ENCODE peak calls at places on chromosomes 16 and 17, in six cellular contexts. One of them, this sample, is unnamed.
A peak's percentile ranks its signal among the peaks of the same experiment; 100 is the strongest.

GRCh38 chr17:6710317-6710716 is 2.9 kb downstream of the SLC13A5 start:
- DNase-seq in CD4-positive, alpha-beta T cell: no peak
- DNase-seq in upper lobe of left lung: no peak
- DNase-seq in mammary epithelial cell: no peak
- DNase-seq in cardiac muscle cell: no peak
- DNase-seq in heart right ventricle: no peak
- DNase-seq in this sample: no peak

GRCh38 chr16:30778549-30779244 is 8.3 kb downstream of the ZNF629 start:
- DNase-seq in upper lobe of left lung: no peak
- DNase-seq in cardiac muscle cell: peak; percentile 66
- DNase-seq in mammary epithelial cell: no peak
- DNase-seq in CD4-positive, alpha-beta T cell: no peak
- DNase-seq in heart right ventricle: no peak
- DNase-seq in this sample: no peak

GRCh38 chr17:76252040-76252954 is 12.0 kb upstream of the RNF157 start:
- DNase-seq in cardiac muscle cell: peak; percentile 73
- DNase-seq in mammary epithelial cell: peak; percentile 100
- DNase-seq in heart right ventricle: no peak
- DNase-seq in upper lobe of left lung: peak; percentile 87
- DNase-seq in CD4-positive, alpha-beta T cell: no peak
- DNase-seq in this sample: no peak

GRCh38 chr16:67878232-67878631 is 5.4 kb downstream of the EDC4 start:
- DNase-seq in cardiac muscle cell: no peak
- DNase-seq in upper lobe of left lung: no peak
- DNase-seq in mammary epithelial cell: no peak
- DNase-seq in CD4-positive, alpha-beta T cell: no peak
- DNase-seq in heart right ventricle: no peak
- DNase-seq in this sample: no peak

GRCh38 chr17:64028874-64029464 is 8.5 kb upstream of the ICAM2 start:
- DNase-seq in CD4-positive, alpha-beta T cell: peak; percentile 65
- DNase-seq in cardiac muscle cell: peak; percentile 77
- DNase-seq in upper lobe of left lung: peak; percentile 67
- DNase-seq in mammary epithelial cell: peak; percentile 51
- DNase-seq in heart right ventricle: no peak
- DNase-seq in this sample: peak; percentile 53

GRCh38 chr16:87576191-87576590 is 26.1 kb upstream of the JPH3 start:
- DNase-seq in CD4-positive, alpha-beta T cell: no peak
- DNase-seq in mammary epithelial cell: no peak
- DNase-seq in cardiac muscle cell: no peak
- DNase-seq in heart right ventricle: no peak
- DNase-seq in upper lobe of left lung: no peak
- DNase-seq in this sample: no peak

GRCh38 chr17:19712436-19713004 is 3.9 kb downstream of the SLC47A2 start:
- DNase-seq in CD4-positive, alpha-beta T cell: no peak
- DNase-seq in cardiac muscle cell: no peak
- DNase-seq in upper lobe of left lung: no peak
- DNase-seq in heart right ventricle: no peak
- DNase-seq in mammary epithelial cell: no peak
- DNase-seq in this sample: no peak

GRCh38 chr16:31404353-31405064 is 11.4 kb downstream of the ITGAD start:
- DNase-seq in mammary epithelial cell: no peak
- DNase-seq in CD4-positive, alpha-beta T cell: no peak
- DNase-seq in heart right ventricle: no peak
- DNase-seq in cardiac muscle cell: peak; percentile 57
- DNase-seq in upper lobe of left lung: no peak
- DNase-seq in this sample: no peak

GRCh38 chr16:57422026-57422944 is 17.7 kb downstream of the CCL17 start:
- DNase-seq in mammary epithelial cell: peak; percentile 33
- DNase-seq in upper lobe of left lung: no peak
- DNase-seq in cardiac muscle cell: peak; percentile 82
- DNase-seq in heart right ventricle: no peak
- DNase-seq in CD4-positive, alpha-beta T cell: no peak
- DNase-seq in this sample: no peak

GRCh38 chr17:75135452-75135851 is 3.9 kb upstream of the NT5C start:
- DNase-seq in heart right ventricle: no peak
- DNase-seq in mammary epithelial cell: no peak
- DNase-seq in cardiac muscle cell: no peak
- DNase-seq in upper lobe of left lung: no peak
- DNase-seq in CD4-positive, alpha-beta T cell: no peak
- DNase-seq in this sample: no peak

GRCh38 chr17:73641779-73642580 is 2.3 kb downstream of the SDK2 start:
- DNase-seq in upper lobe of left lung: no peak
- DNase-seq in CD4-positive, alpha-beta T cell: no peak
- DNase-seq in cardiac muscle cell: no peak
- DNase-seq in mammary epithelial cell: no peak
- DNase-seq in heart right ventricle: no peak
- DNase-seq in this sample: no peak

GRCh38 chr16:82643936-82644630 is 17.3 kb downstream of the CDH13 start:
- DNase-seq in CD4-positive, alpha-beta T cell: no peak
- DNase-seq in cardiac muscle cell: no peak
- DNase-seq in mammary epithelial cell: no peak
- DNase-seq in heart right ventricle: no peak
- DNase-seq in upper lobe of left lung: no peak
- DNase-seq in this sample: no peak

GRCh38 chr16:34078697-34079096 is 619.3 kb downstream of the TP53TG3F start:
- DNase-seq in heart right ventricle: no peak
- DNase-seq in mammary epithelial cell: peak; percentile 38
- DNase-seq in CD4-positive, alpha-beta T cell: no peak
- DNase-seq in cardiac muscle cell: peak; percentile 54
- DNase-seq in upper lobe of left lung: no peak
- DNase-seq in this sample: no peak

GRCh38 chr17:45366049-45366448 is 49.2 kb upstream of the MAP3K14 start:
- DNase-seq in heart right ventricle: no peak
- DNase-seq in upper lobe of left lung: no peak
- DNase-seq in cardiac muscle cell: no peak
- DNase-seq in CD4-positive, alpha-beta T cell: no peak
- DNase-seq in mammary epithelial cell: no peak
- DNase-seq in this sample: no peak

GRCh38 chr17:76267051-76267576 is 2.0 kb downstream of the UBALD2 start:
- DNase-seq in mammary epithelial cell: no peak
- DNase-seq in CD4-positive, alpha-beta T cell: no peak
- DNase-seq in cardiac muscle cell: no peak
- DNase-seq in upper lobe of left lung: no peak
- DNase-seq in heart right ventricle: no peak
- DNase-seq in this sample: no peak

GRCh38 chr16:71929048-71929447 is 33.7 kb downstream of the IST1 start:
- DNase-seq in upper lobe of left lung: no peak
- DNase-seq in mammary epithelial cell: no peak
- DNase-seq in CD4-positive, alpha-beta T cell: no peak
- DNase-seq in cardiac muscle cell: peak; percentile 69
- DNase-seq in heart right ventricle: no peak
- DNase-seq in this sample: no peak

GRCh38 chr16:47643610-47644009 is 182.5 kb downstream of the PHKB start:
- DNase-seq in upper lobe of left lung: no peak
- DNase-seq in mammary epithelial cell: no peak
- DNase-seq in heart right ventricle: no peak
- DNase-seq in CD4-positive, alpha-beta T cell: no peak
- DNase-seq in cardiac muscle cell: peak; percentile 6
- DNase-seq in this sample: no peak

GRCh38 chr17:46264456-46265198 is 30.3 kb upstream of the LRRC37A start:
- DNase-seq in upper lobe of left lung: no peak
- DNase-seq in heart right ventricle: no peak
- DNase-seq in cardiac muscle cell: peak; percentile 92
- DNase-seq in mammary epithelial cell: peak; percentile 89
- DNase-seq in CD4-positive, alpha-beta T cell: peak; percentile 48
- DNase-seq in this sample: peak; percentile 19

GRCh38 chr17:19883537-19884215 is 15.9 kb upstream of the ULK2 start:
- DNase-seq in mammary epithelial cell: no peak
- DNase-seq in CD4-positive, alpha-beta T cell: no peak
- DNase-seq in cardiac muscle cell: peak; percentile 11
- DNase-seq in heart right ventricle: no peak
- DNase-seq in upper lobe of left lung: no peak
- DNase-seq in this sample: no peak

GRCh38 chr17:82257473-82257872 is 16.0 kb downstream of the CSNK1D start:
- DNase-seq in heart right ventricle: peak; percentile 56
- DNase-seq in upper lobe of left lung: no peak
- DNase-seq in cardiac muscle cell: peak; percentile 47
- DNase-seq in CD4-positive, alpha-beta T cell: peak; percentile 59
- DNase-seq in mammary epithelial cell: peak; percentile 67
- DNase-seq in this sample: peak; percentile 54

GRCh38 chr17:80546267-80546666 is 1.6 kb downstream of the RPTOR start:
- DNase-seq in upper lobe of left lung: no peak
- DNase-seq in heart right ventricle: no peak
- DNase-seq in CD4-positive, alpha-beta T cell: no peak
- DNase-seq in cardiac muscle cell: no peak
- DNase-seq in mammary epithelial cell: no peak
- DNase-seq in this sample: no peak

GRCh38 chr16:56980792-56981724 is 8.3 kb upstream of the NLRC5 start:
- DNase-seq in CD4-positive, alpha-beta T cell: no peak
- DNase-seq in cardiac muscle cell: no peak
- DNase-seq in upper lobe of left lung: no peak
- DNase-seq in mammary epithelial cell: no peak
- DNase-seq in heart right ventricle: no peak
- DNase-seq in this sample: no peak

GRCh38 chr17:48555616-48556533 is 11.0 kb upstream of the HOXB2 start:
- DNase-seq in cardiac muscle cell: peak; percentile 46
- DNase-seq in CD4-positive, alpha-beta T cell: no peak
- DNase-seq in mammary epithelial cell: peak; percentile 47
- DNase-seq in upper lobe of left lung: no peak
- DNase-seq in heart right ventricle: no peak
- DNase-seq in this sample: no peak

GRCh38 chr17:17305282-17305801 is 2.2 kb downstream of the NT5M start:
- DNase-seq in CD4-positive, alpha-beta T cell: peak; percentile 34
- DNase-seq in heart right ventricle: no peak
- DNase-seq in cardiac muscle cell: peak; percentile 7
- DNase-seq in upper lobe of left lung: peak; percentile 53
- DNase-seq in mammary epithelial cell: no peak
- DNase-seq in this sample: no peak

GRCh38 chr17:28948873-28949184 is 2.5 kb downstream of the PHF12 start:
- DNase-seq in mammary epithelial cell: no peak
- DNase-seq in cardiac muscle cell: no peak
- DNase-seq in upper lobe of left lung: peak; percentile 49
- DNase-seq in CD4-positive, alpha-beta T cell: no peak
- DNase-seq in heart right ventricle: no peak
- DNase-seq in this sample: no peak

GRCh38 chr17:7120123-7120522 is 5.5 kb upstream of the ASGR2 start:
- DNase-seq in cardiac muscle cell: no peak
- DNase-seq in CD4-positive, alpha-beta T cell: no peak
- DNase-seq in mammary epithelial cell: no peak
- DNase-seq in heart right ventricle: no peak
- DNase-seq in upper lobe of left lung: no peak
- DNase-seq in this sample: no peak

GRCh38 chr17:58046230-58047094 is 36.8 kb upstream of the DYNLL2 start:
- DNase-seq in upper lobe of left lung: no peak
- DNase-seq in heart right ventricle: peak; percentile 21
- DNase-seq in CD4-positive, alpha-beta T cell: no peak
- DNase-seq in mammary epithelial cell: no peak
- DNase-seq in cardiac muscle cell: no peak
- DNase-seq in this sample: no peak

GRCh38 chr16:77387075-77387474 is 47.8 kb downstream of the ADAMTS18 start:
- DNase-seq in heart right ventricle: no peak
- DNase-seq in cardiac muscle cell: no peak
- DNase-seq in upper lobe of left lung: no peak
- DNase-seq in mammary epithelial cell: no peak
- DNase-seq in CD4-positive, alpha-beta T cell: no peak
- DNase-seq in this sample: no peak

GRCh38 chr16:29665294-29666077 is 2.4 kb downstream of the SPN start:
- DNase-seq in CD4-positive, alpha-beta T cell: peak; percentile 26
- DNase-seq in upper lobe of left lung: no peak
- DNase-seq in cardiac muscle cell: no peak
- DNase-seq in mammary epithelial cell: no peak
- DNase-seq in heart right ventricle: no peak
- DNase-seq in this sample: no peak

DNA sequence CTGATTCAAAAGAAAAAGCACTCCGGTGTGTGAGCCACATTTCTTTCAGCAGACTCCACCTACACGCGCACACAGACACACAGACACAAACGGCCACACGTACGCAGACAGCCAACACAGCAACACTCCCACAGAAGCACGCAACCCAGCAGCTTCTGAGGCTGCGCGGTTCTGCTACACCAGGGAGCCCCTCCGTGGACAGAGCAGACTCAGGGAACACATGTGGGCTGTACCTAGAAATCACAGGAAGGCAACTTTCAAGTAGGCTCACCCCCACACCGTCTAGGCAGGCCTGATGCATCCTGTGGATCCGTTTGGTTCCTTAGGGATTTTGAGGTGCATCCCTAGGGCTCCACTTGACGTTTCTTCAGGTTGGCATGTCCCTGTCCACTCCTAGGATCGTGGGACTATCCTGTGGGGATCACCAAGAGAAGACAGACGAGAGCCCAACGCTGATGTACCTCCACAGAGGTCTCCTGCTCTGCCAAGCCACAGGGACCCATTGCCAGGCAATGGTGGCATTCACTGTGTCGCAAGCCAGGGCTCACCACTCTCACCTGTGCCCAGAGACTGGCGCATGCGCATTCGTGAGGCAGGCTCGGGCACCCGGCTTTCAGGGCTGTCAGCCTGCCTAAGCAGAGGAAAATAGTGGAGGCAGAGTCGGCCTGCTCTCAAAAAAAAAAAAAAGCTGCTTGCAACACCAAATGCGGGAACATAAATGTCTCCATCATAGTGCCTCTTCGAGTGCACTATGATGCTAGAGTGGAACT is 2333.3 kb downstream of the TP53TG3F start:
- DNase-seq in heart right ventricle: no peak
- DNase-seq in mammary epithelial cell: no peak
- DNase-seq in CD4-positive, alpha-beta T cell: no peak
- DNase-seq in cardiac muscle cell: no peak
- DNase-seq in upper lobe of left lung: no peak
- DNase-seq in this sample: no peak
- H3K9me3 ChIP-seq in heart right ventricle: no peaks in the 10 kb centered on the region
- H3K9me3 ChIP-seq in mammary epithelial cell: peaks cover 73% of the 10 kb centered on the region
- H3K9me3 ChIP-seq in CD4-positive, alpha-beta T cell: peaks cover 30% of the 10 kb centered on the region
- H3K9me3 ChIP-seq in cardiac muscle cell: no peaks in the 10 kb centered on the region
- H3K9me3 ChIP-seq in upper lobe of left lung: no peaks in the 10 kb centered on the region
- H3K9me3 ChIP-seq in this sample: no peaks in the 10 kb centered on the region

DNA sequence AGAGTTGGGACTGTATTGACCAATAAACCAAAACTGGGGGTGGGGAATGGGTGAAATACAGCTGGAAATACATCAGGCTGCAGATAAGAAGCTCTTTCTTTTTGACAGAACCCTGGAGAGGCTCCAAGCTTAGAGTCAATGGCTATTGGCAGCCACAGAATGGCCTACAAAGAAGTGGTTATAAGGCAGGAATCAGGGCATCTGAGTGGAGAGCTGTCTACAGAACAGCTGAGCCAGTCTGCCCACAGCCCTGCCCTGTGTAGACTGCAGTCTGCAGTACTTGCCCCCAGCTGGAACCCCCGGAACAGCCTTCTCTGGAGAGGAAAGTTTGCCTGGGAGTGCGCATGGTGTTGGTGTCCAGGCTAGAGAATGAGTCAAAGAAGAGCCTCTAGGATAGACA is 100.4 kb downstream of the STX8 start:
- DNase-seq in mammary epithelial cell: no peak
- DNase-seq in heart right ventricle: no peak
- DNase-seq in upper lobe of left lung: no peak
- DNase-seq in cardiac muscle cell: peak; percentile 27
- DNase-seq in CD4-positive, alpha-beta T cell: no peak
- DNase-seq in this sample: no peak
- H3K9me3 ChIP-seq in mammary epithelial cell: no peaks in the 10 kb centered on the region
- H3K9me3 ChIP-seq in heart right ventricle: no peaks in the 10 kb centered on the region
- H3K9me3 ChIP-seq in upper lobe of left lung: no peaks in the 10 kb centered on the region
- H3K9me3 ChIP-seq in cardiac muscle cell: no peaks in the 10 kb centered on the region
- H3K9me3 ChIP-seq in CD4-positive, alpha-beta T cell: no peaks in the 10 kb centered on the region
- H3K9me3 ChIP-seq in this sample: no peaks in the 10 kb centered on the region

GRCh38 chr16:35399133-35399532 is 1939.7 kb downstream of the TP53TG3F start:
- DNase-seq in upper lobe of left lung: no peak
- DNase-seq in mammary epithelial cell: no peak
- DNase-seq in CD4-positive, alpha-beta T cell: no peak
- DNase-seq in heart right ventricle: no peak
- DNase-seq in cardiac muscle cell: no peak
- DNase-seq in this sample: no peak
- H3K9me3 ChIP-seq in upper lobe of left lung: no peaks in the 10 kb centered on the region
- H3K9me3 ChIP-seq in mammary epithelial cell: peaks cover 6% of the 10 kb centered on the region
- H3K9me3 ChIP-seq in CD4-positive, alpha-beta T cell: no peaks in the 10 kb centered on the region
- H3K9me3 ChIP-seq in heart right ventricle: no peaks in the 10 kb centered on the region
- H3K9me3 ChIP-seq in cardiac muscle cell: no peaks in the 10 kb centered on the region
- H3K9me3 ChIP-seq in this sample: no peaks in the 10 kb centered on the region

GRCh38 chr17:26809033-26809432 is 484.9 kb upstream of the WSB1 start:
- DNase-seq in cardiac muscle cell: no peak
- DNase-seq in CD4-positive, alpha-beta T cell: no peak
- DNase-seq in heart right ventricle: no peak
- DNase-seq in upper lobe of left lung: no peak
- DNase-seq in mammary epithelial cell: peak; percentile 4
- DNase-seq in this sample: no peak
- H3K9me3 ChIP-seq in cardiac muscle cell: peaks cover 5% of the 10 kb centered on the region
- H3K9me3 ChIP-seq in CD4-positive, alpha-beta T cell: peaks cover 39% of the 10 kb centered on the region
- H3K9me3 ChIP-seq in heart right ventricle: no peaks in the 10 kb centered on the region
- H3K9me3 ChIP-seq in upper lobe of left lung: peaks cover 9% of the 10 kb centered on the region
- H3K9me3 ChIP-seq in mammary epithelial cell: peaks cover 77% of the 10 kb centered on the region
- H3K9me3 ChIP-seq in this sample: peaks cover 4% of the 10 kb centered on the region